ENCODE peak calls at places on chromosomes 6 and 20, in ten cellular contexts. V is stimulated activated CD8-positive, alpha-beta memory T cell treated with anti-CD3 and anti-CD28 coated beads, Interleukin-2, amount 100 ng/mL, for 1 hour; U is GM12865; P is A549; D is kidney tubule cell; Q is HT1080; F is T1000; M is colonic mucosa; I is fibroblast of mammary gland; T is prostate gland. J is an unnamed sample.

GRCh38 chr20:62617711-62618483 is 24.4 kb upstream of the SLCO4A1 start:
- DNase-seq in V (peak), U (peak), P (no peak), D (peak), Q (peak), F (no peak), M (no peak), I (no peak), T (no peak), J (no peak)

GRCh38 chr6:84166395-84166794 is 61.0 kb downstream of the CEP162 start:
- DNase-seq in V (no peak), U (no peak), P (no peak), D (no peak), Q (no peak), F (no peak), M (no peak), I (no peak), T (no peak), J (no peak)

GRCh38 chr6:87487555-87487954 is 14.8 kb downstream of the SLC35A1 start:
- DNase-seq in V (no peak), U (no peak), P (no peak), D (no peak), Q (no peak), F (no peak), M (no peak), I (no peak), T (no peak), J (no peak)

GRCh38 chr6:146915671-146916127 is 288.5 kb upstream of the STXBP5 start:
- DNase-seq in V (no peak), U (no peak), P (peak), D (peak), Q (peak), F (peak), M (no peak), I (peak), T (no peak), J (peak)

GRCh38 chr6:41119508-41119907 is 34.6 kb downstream of the TREML1 start:
- DNase-seq in V (no peak), U (no peak), P (no peak), D (no peak), Q (no peak), F (no peak), M (no peak), I (no peak), T (no peak), J (no peak)

GRCh38 chr20:59183751-59184150 is 20.1 kb downstream of the ZNF831 start:
- DNase-seq in V (no peak), U (no peak), P (no peak), D (no peak), Q (no peak), F (no peak), M (no peak), I (no peak), T (no peak), J (no peak)

GRCh38 chr6:154408906-154409500 is 52.4 kb upstream of the IPCEF1 start:
- DNase-seq in V (no peak), U (peak), P (peak), D (peak), Q (no peak), F (no peak), M (no peak), I (peak), T (no peak), J (peak)

GRCh38 chr20:10940941-10941340 is 267.1 kb upstream of the JAG1 start:
- DNase-seq in V (no peak), U (peak), P (no peak), D (no peak), Q (no peak), F (no peak), M (no peak), I (no peak), T (no peak), J (no peak)

GRCh38 chr6:129486333-129486732 is 223.6 kb downstream of the ARHGAP18 start:
- DNase-seq in V (no peak), U (no peak), P (no peak), D (no peak), Q (no peak), F (no peak), M (no peak), I (no peak), T (no peak), J (no peak)

GRCh38 chr20:3248167-3248992 is 9.4 kb upstream of the SLC4A11 start:
- DNase-seq in V (no peak), U (peak), P (no peak), D (no peak), Q (no peak), F (no peak), M (no peak), I (peak), T (no peak), J (peak)